ENCODE peak calls at places on chromosome 3, in nine cellular contexts. J is A549; N is heart right ventricle; E is fibroblast of lung; A is fibroblast of mammary gland; X is A673; G is BJ; T is psoas muscle; K is CD8-positive, alpha-beta T cell. L is an unnamed sample.

GRCh38 chr3:90132220-90132619 is 1024.8 kb downstream of the EPHA3 start:
- DNase-seq in G (no peak), J (no peak), A (no peak), K (no peak), X (no peak), E (no peak), T (no peak), N (no peak), L (no peak)

GRCh38 chr3:20185364-20185732 is 658 bp downstream of the SGO1 start:
- DNase-seq in T (no peak), A (peak; percentile 14), J (peak; percentile 21), G (no peak), E (peak; percentile 20), X (no peak), N (no peak), K (no peak), L (no peak)

GRCh38 chr3:50503504-50503903 is at the start of gene CACNA2D2:
- DNase-seq in X (peak; percentile 33), K (peak; percentile 74), J (peak; percentile 25), G (no peak), N (peak; percentile 52), A (no peak), E (peak; percentile 27), T (peak; percentile 84), L (no peak)

GRCh38 chr3:125250973-125251372 is 38.4 kb upstream of the SLC12A8 start:
- DNase-seq in A (no peak), J (no peak), T (no peak), G (no peak), N (no peak), K (no peak), E (no peak), X (no peak), L (no peak)

GRCh38 chr3:67685499-67685898 is 31.1 kb upstream of the SUCLG2 start:
- DNase-seq in T (no peak), A (no peak), N (no peak), K (no peak), J (no peak), G (no peak), X (no peak), E (no peak), L (no peak)

GRCh38 chr3:4270726-4271125 is 32.4 kb upstream of the SETMAR start:
- DNase-seq in J (no peak), K (no peak), G (no peak), X (no peak), T (no peak), N (no peak), E (no peak), A (no peak), L (no peak)

GRCh38 chr3:77467702-77468407 is 428.0 kb downstream of the ROBO2 start:
- DNase-seq in X (peak; percentile 79), K (no peak), T (no peak), N (peak; percentile 56), E (peak; percentile 2), J (no peak), G (no peak), A (peak; percentile 0), L (peak; percentile 47)

GRCh38 chr3:9745521-9745920 is 4.2 kb upstream of the OGG1 start:
- DNase-seq in K (no peak), A (no peak), J (no peak), E (no peak), N (no peak), X (no peak), G (no peak), T (no peak), L (no peak)

GRCh38 chr3:42975456-42975855 is 3.7 kb upstream of the GASK1A start:
- DNase-seq in G (no peak), T (no peak), X (no peak), A (no peak), N (no peak), K (no peak), J (no peak), E (no peak), L (no peak)

GRCh38 chr3:66763294-66763693 is 234.8 kb upstream of the KBTBD8 start:
- DNase-seq in T (no peak), J (no peak), A (peak; percentile 43), K (no peak), G (no peak), X (no peak), E (peak; percentile 6), N (no peak), L (no peak)

GRCh38 chr3:136624381-136624780 is 127.8 kb downstream of the STAG1 start:
- DNase-seq in J (no peak), N (no peak), A (no peak), G (no peak), K (no peak), E (no peak), T (no peak), X (no peak), L (no peak)

DNA sequence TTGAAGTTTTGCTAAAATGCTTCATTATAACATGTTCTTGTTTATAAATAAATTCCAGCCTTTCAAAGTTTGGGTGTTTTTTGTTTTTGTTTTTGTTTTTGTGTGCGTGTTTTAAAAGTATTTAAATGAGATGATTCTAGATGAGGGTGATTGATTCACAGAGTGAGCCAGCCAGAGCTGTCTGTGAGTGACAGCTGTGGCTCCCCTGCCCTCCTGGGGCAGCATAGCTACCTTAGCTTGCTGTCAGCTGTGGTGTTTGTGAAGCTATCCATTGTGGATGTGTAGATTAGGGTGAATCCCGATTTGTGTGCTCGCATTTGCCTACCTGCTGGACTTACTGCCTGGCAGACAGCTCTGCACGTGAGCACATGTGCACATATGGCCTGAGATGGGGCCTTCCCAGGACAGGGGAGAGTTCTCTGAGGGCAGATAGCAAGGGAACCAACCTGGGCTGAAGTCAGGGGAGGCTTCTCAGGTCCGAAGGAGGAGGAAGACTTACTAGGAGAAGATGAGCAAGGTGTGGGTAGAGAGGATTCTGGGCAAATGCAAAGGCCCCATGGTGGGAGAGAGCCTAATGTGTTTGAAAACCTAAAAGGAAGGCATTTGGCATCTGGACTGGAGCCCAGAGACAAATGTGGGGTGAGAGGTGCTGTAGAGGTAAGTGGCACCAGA is 124.2 kb downstream of the EEFSEC start:
- DNase-seq in N (no peak), X (no peak), E (no peak), J (no peak), K (no peak), G (no peak), A (no peak), T (no peak), L (no peak)
- H3K4me3 ChIP-seq in N (no peak overlapping the region), X (no peak overlapping the region), E (no peak overlapping the region), J (no peak overlapping the region), K (no peak overlapping the region), G (no peak overlapping the region), A (no peak overlapping the region), T (no peak overlapping the region), L (no peak overlapping the region)

GRCh38 chr3:52055537-52056351 is 627 bp downstream of the DUSP7 start:
- DNase-seq in E (peak; percentile 57), K (peak; percentile 38), T (peak; percentile 79), A (peak; percentile 53), N (peak; percentile 34), J (peak; percentile 74), X (peak; percentile 48), G (no peak), L (no peak)

GRCh38 chr3:52056521-52056967 is at the start of gene DUSP7:
- DNase-seq in N (peak; percentile 69), K (peak; percentile 67), A (peak; percentile 39), J (peak; percentile 48), X (peak; percentile 73), T (peak; percentile 86), G (no peak), E (peak; percentile 63), L (no peak)

GRCh38 chr3:52053307-52054304 is 2.8 kb downstream of the DUSP7 start:
- DNase-seq in G (no peak), J (no peak), K (peak; percentile 44), X (peak; percentile 21), N (peak; percentile 49), A (peak; percentile 60), E (no peak), T (peak; percentile 69), L (no peak)

GRCh38 chr3:52052831-52053306 is 3.5 kb downstream of the DUSP7 start:
- DNase-seq in N (peak; percentile 96), A (peak; percentile 76), J (peak; percentile 61), X (peak; percentile 63), K (peak; percentile 38), E (peak; percentile 79), G (peak; percentile 31), T (peak; percentile 92), L (no peak)

DNA sequence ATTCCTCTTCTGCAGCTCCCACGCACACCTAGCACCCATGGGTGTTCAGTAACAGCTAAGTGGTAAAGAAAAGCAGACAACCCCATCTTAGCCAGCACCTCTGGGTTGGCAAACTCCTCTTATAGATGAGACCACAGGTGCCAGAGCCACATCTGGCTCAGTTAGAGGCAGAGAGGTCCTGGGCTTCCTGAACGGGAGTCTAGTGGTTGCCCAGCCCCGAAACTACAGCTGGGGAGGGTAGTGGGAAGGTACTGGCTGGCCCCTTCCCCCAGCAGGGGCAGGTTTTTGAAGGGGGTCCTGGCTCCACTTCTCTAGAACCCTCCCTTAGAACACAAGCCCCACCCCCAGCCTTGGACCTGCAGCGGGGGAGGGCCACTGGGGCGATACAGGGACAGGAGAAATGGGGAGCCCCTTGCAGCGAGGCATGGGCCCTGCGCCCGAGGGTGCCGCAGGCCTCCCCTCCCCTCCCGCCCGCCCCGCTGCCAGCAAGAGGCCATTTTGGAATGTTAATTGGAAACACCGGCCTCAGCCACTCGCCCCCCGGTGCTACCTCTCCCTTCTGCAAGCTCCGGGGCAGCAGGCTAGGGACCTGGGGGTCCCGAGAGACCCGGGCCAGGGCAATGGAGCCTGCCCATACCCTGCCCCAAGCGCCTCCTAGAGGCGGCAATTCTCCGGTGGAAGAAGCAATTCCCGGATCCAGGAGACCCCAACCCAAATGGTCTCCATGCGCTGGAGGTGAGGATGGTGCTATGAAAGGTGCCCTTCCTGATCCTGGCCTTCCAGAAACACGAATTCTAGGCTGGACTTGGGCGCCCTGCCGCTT is 1.5 kb downstream of the DUSP7 start:
- DNase-seq in N (peak; percentile 14), G (no peak), A (no peak), T (no peak), J (no peak), K (no peak), X (no peak), E (no peak), L (no peak)
- TF ChIP-seq CTCF in N (peak; percentile 31), G (peak; percentile 27), A (peak; percentile 25), T (no peak), J (peak; percentile 24), K (no peak), X (peak; percentile 33), E (peak; percentile 39), L (peak; percentile 17)

DNA sequence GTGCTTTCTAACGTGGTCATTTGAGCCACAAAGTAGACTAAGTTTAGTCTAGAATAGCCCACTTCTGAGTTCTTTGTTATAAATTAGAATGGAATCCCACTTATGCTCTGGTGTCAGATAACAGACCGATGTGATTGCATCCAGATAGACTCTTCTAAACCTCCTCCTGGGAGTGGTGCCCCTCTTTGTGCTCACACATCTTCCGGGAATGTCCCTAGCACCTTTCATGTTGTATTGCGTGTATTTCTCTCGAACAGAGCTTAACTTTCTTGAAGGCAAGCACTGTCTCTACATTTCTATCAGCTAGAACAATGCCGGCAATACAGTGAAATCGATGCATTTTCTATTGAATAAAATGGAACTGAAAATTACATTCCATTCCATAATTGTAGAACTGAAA is 23.0 kb downstream of the CP start:
- DNase-seq in G (no peak), T (no peak), J (no peak), N (no peak), X (no peak), E (peak; percentile 82), A (no peak), K (no peak), L (peak; percentile 32)
- H3K4me3 ChIP-seq in G (no peak overlapping the region), T (no peak overlapping the region), J (no peak overlapping the region), N (no peak overlapping the region), X (no peak overlapping the region), E (no peak overlapping the region), A (no peak overlapping the region), K (no peak overlapping the region), L (no peak overlapping the region)

GRCh38 chr3:165892565-165892964 is 55.3 kb upstream of the BCHE start:
- DNase-seq in E (no peak), T (no peak), N (no peak), J (no peak), K (no peak), A (no peak), G (no peak), X (no peak), L (no peak)

GRCh38 chr3:165895919-165896318 is 58.7 kb upstream of the BCHE start:
- DNase-seq in T (no peak), N (no peak), X (peak; percentile 49), G (no peak), J (peak; percentile 29), K (no peak), E (no peak), A (peak; percentile 6), L (no peak)
- TF ChIP-seq CTCF in T (no peak), N (no peak), X (peak; percentile 68), G (no peak), J (peak; percentile 27), K (no peak), E (peak; percentile 40), A (peak; percentile 28), L (no peak)

L was measured in HFF-Myc.